ENCODE peak calls at places on chromosome X, in nine cellular contexts. Y, K, W, G, I, P, A, S and T are unnamed samples.

GRCh38 chrX:6681469-6681868 is 146.6 kb upstream of the VCX3A start:
- DNase-seq in Y (no peak), K (no peak), W (no peak), G (no peak), I (no peak), P (no peak), A (no peak), S (no peak), T (no peak)

GRCh38 chrX:81316163-81316562 is 114.3 kb downstream of the SH3BGRL start:
- DNase-seq in Y (no peak), K (no peak), W (no peak), G (no peak), I (peak), P (no peak), A (no peak), S (no peak), T (no peak)

GRCh38 chrX:12956704-12957541 is 18.0 kb upstream of the TMSB4X start:
- DNase-seq in Y (no peak), K (peak), W (peak), G (no peak), I (peak), P (no peak), A (peak), S (no peak), T (peak)

GRCh38 chrX:39096599-39096998 is 295.3 kb downstream of the MID1IP1 start:
- DNase-seq in Y (no peak), K (no peak), W (no peak), G (no peak), I (no peak), P (no peak), A (no peak), S (no peak), T (no peak)

GRCh38 chrX:9665113-9665512 is 100.5 kb downstream of the GPR143 start:
- DNase-seq in Y (no peak), K (peak), W (no peak), G (no peak), I (no peak), P (no peak), A (no peak), S (no peak), T (no peak)

GRCh38 chrX:100648601-100649417 is 4.8 kb downstream of the SRPX2 start:
- DNase-seq in Y (no peak), K (peak), W (peak), G (peak), I (no peak), P (peak), A (no peak), S (no peak), T (no peak)

GRCh38 chrX:70262952-70263567 is 3.1 kb upstream of the P2RY4 start:
- DNase-seq in Y (peak), K (peak), W (peak), G (no peak), I (peak), P (peak), A (no peak), S (peak), T (peak)

GRCh38 chrX:17547658-17548057 is 172.7 kb downstream of the NHS start:
- DNase-seq in Y (no peak), K (peak), W (peak), G (peak), I (peak), P (peak), A (no peak), S (peak), T (no peak)